ENCODE peak calls at places on chromosomes 2 and 18, in four cellular contexts. P, Q, L and S are unnamed samples.
A peak's percentile ranks its signal among the peaks of the same experiment; 100 is the strongest.

GRCh38 chr2:37873229-37873628 is 51.9 kb upstream of the RMDN2 start:
- DNase-seq in P (no peak), L (peak; percentile 25), Q (no peak), S (no peak)

GRCh38 chr2:38246105-38246504 is 131.0 kb downstream of the ATL2 start:
- DNase-seq in P (no peak), L (no peak), Q (no peak), S (no peak)

GRCh38 chr2:215435261-215435808 is 533 bp downstream of the FN1 start:
- DNase-seq in L (peak; percentile 43), Q (peak; percentile 16), P (peak; percentile 50), S (no peak)

GRCh38 chr2:3505771-3506170 is 13.6 kb downstream of the ADI1 start:
- DNase-seq in P (no peak), L (no peak), Q (no peak), S (no peak)

GRCh38 chr2:96102596-96103387 is 13.6 kb downstream of the ADRA2B start:
- DNase-seq in L (no peak), Q (peak; percentile 11), P (no peak), S (no peak)

GRCh38 chr2:23422089-23423061 is 37.4 kb downstream of the KLHL29 start:
- DNase-seq in Q (no peak), P (no peak), L (no peak), S (peak; percentile 38)

GRCh38 chr18:2148823-2149222 is 422.5 kb downstream of the METTL4 start:
- DNase-seq in P (no peak), Q (no peak), L (no peak), S (no peak)

GRCh38 chr18:79625195-79625923 is 54.2 kb upstream of the CTDP1 start:
- DNase-seq in P (no peak), Q (peak; percentile 42), L (peak; percentile 93), S (no peak)

GRCh38 chr2:96868555-96869280 is 1.2 kb downstream of the SEMA4C start:
- DNase-seq in Q (peak; percentile 40), L (peak; percentile 96), P (peak; percentile 92), S (peak; percentile 90)

DNA sequence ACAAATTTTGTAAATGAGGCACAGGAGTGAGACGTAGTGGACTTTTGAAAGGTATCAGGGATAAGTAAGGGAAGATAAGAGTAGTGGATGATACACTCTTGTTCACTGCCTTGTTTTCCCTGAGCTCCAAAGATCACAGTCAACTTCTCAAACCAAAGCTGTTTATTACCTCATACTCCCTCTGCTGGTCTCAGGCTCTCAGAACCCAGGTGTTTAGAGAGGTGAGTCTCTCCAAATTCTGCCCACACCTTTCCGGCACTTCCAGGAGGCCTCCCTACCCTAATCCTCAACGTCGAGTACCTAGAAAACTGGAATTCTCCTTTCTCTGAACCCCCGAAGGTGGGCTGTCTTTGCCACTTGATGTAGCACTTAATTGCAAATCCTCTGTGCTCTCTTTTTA is 621.1 kb downstream of the BCL11A start:
- DNase-seq in L (no peak), P (no peak), Q (no peak), S (no peak)
- TF ChIP-seq CTCF in L (no peak), P (no peak), Q (no peak), S (no peak)

GRCh38 chr2:130342533-130343275 is at the start of gene IMP4:
- DNase-seq in L (peak; percentile 100), P (peak; percentile 84), Q (peak; percentile 86), S (peak; percentile 87)
- TF ChIP-seq CTCF in L (peak; percentile 15), P (no peak), Q (no peak), S (no peak)

GRCh38 chr2:146820672-146821071 is 1024.2 kb upstream of the ACVR2A start:
- DNase-seq in L (no peak), Q (no peak), P (no peak), S (no peak)

GRCh38 chr2:146826388-146826787 is 1018.4 kb upstream of the ACVR2A start:
- DNase-seq in Q (no peak), L (no peak), P (no peak), S (no peak)

GRCh38 chr2:146818122-146818521 is 1026.7 kb upstream of the ACVR2A start:
- DNase-seq in P (no peak), Q (no peak), L (no peak), S (no peak)

GRCh38 chr2:146817613-146818012 is 1027.2 kb upstream of the ACVR2A start:
- DNase-seq in P (no peak), L (no peak), Q (no peak), S (no peak)

GRCh38 chr2:146821836-146822316 is 1023.0 kb upstream of the ACVR2A start:
- DNase-seq in Q (no peak), P (no peak), L (no peak), S (no peak)
- TF ChIP-seq CTCF in Q (no peak), P (no peak), L (no peak), S (no peak)

DNA sequence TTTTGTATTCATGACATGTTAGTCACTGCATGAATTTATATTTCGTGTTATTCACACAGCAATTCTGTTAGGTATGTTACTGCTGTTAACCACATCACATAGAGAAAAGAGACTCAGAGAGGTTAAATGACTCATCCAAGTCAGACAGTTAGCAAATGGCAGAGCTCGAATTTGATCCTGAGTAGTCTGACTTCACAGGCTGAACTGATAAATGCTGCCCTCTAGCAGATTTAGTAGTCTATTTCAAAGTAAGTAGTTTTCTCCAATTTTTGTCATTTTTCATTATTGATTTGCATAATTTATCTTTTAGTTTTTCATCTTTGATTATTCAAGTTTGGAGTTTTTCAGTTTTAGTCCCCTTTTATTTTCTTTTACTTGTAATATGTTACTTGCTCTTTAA is 58.3 kb downstream of the WDR7 start:
- DNase-seq in P (no peak), Q (no peak), L (peak; percentile 72), S (no peak)
- TF ChIP-seq CTCF in P (no peak), Q (no peak), L (peak; percentile 32), S (no peak)

GRCh38 chr18:67463829-67464228 is 52.7 kb downstream of the DSEL start:
- DNase-seq in L (peak; percentile 31), Q (no peak), P (no peak), S (no peak)
- TF ChIP-seq CTCF in L (peak; percentile 41), Q (no peak), P (no peak), S (no peak)

GRCh38 chr2:12613137-12613912 is 103.4 kb upstream of the TRIB2 start:
- DNase-seq in L (no peak), P (no peak), Q (no peak), S (no peak)
- TF ChIP-seq CTCF in L (no peak), P (no peak), Q (no peak), S (no peak)

GRCh38 chr2:238339395-238339780 is 19.1 kb downstream of the TRAF3IP1 start:
- DNase-seq in L (no peak), P (no peak), Q (no peak), S (no peak)

GRCh38 chr2:238341536-238341935 is 21.2 kb downstream of the TRAF3IP1 start:
- DNase-seq in L (no peak), P (no peak), Q (no peak), S (no peak)

GRCh38 chr2:238338710-238339394 is 18.5 kb downstream of the TRAF3IP1 start:
- DNase-seq in L (no peak), P (no peak), Q (no peak), S (no peak)

GRCh38 chr2:238337846-238338245 is 17.5 kb downstream of the TRAF3IP1 start:
- DNase-seq in P (no peak), L (no peak), Q (no peak), S (no peak)

DNA sequence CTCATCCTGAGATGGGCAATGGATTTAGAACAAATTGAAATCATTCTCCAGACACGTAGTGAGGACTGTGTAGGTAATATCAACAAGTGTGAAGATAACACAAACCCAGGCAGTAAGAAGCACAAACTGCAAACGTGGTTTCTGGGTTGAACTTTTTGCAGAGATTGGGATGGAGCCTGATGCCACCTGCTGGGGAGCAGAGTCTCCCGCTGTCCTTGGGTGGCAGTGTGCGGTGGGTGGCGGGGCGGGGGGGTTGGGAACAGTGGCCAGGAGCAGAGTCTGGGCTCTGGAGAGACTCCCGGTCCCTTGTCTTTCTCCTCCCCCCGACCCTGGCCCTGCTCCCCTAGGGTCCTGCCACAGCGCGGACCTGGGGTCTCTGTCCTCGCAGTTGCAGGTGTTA is 19.5 kb downstream of the TRAF3IP1 start:
- DNase-seq in L (peak; percentile 26), Q (no peak), P (no peak), S (no peak)
- TF ChIP-seq CTCF in L (no peak), Q (no peak), P (no peak), S (no peak)

GRCh38 chr2:211875488-211875887 is 663.1 kb downstream of the ERBB4 start:
- DNase-seq in L (no peak), Q (no peak), P (no peak), S (no peak)

GRCh38 chr2:211881449-211881848 is 657.2 kb downstream of the ERBB4 start:
- DNase-seq in Q (no peak), P (no peak), L (no peak), S (no peak)

GRCh38 chr2:211877061-211877460 is 661.5 kb downstream of the ERBB4 start:
- DNase-seq in P (no peak), L (no peak), Q (no peak), S (no peak)

GRCh38 chr2:211879323-211879722 is 659.3 kb downstream of the ERBB4 start:
- DNase-seq in Q (no peak), P (no peak), L (peak; percentile 3), S (no peak)
- TF ChIP-seq CTCF in Q (no peak), P (no peak), L (no peak), S (no peak)